ENCODE peak calls at places on chromosomes 7 and 10, in six cellular contexts. K, J, I, T, L and A are unnamed samples.
A peak's percentile ranks its signal among the peaks of the same experiment; 100 is the strongest.

GRCh38 chr7:112226701-112227276 is 20.3 kb downstream of the ZNF277 start:
- ATAC-seq in K (no peak), J (no peak), I (no peak), T (no peak), L (no peak), A (no peak)

GRCh38 chr10:73655990-73656298 is at the start of gene SYNPO2L:
- ATAC-seq in K (no peak), J (no peak), I (no peak), T (peak; percentile 11), L (no peak), A (peak; percentile 80)

GRCh38 chr7:77791336-77791735 is 6.9 kb downstream of the TMEM60 start:
- ATAC-seq in K (no peak), J (peak; percentile 68), I (no peak), T (peak; percentile 30), L (no peak), A (no peak)

GRCh38 chr7:73635428-73636200 is 11.3 kb upstream of the MLXIPL start:
- ATAC-seq in K (no peak), J (peak; percentile 35), I (no peak), T (no peak), L (peak; percentile 52), A (no peak)

GRCh38 chr7:68977709-68978108 is 620.6 kb upstream of the AUTS2 start:
- ATAC-seq in K (no peak), J (no peak), I (no peak), T (peak; percentile 69), L (no peak), A (peak; percentile 55)

GRCh38 chr7:2247141-2247985 is 5.3 kb downstream of the NUDT1 start:
- ATAC-seq in K (peak; percentile 73), J (peak; percentile 64), I (peak; percentile 39), T (no peak), L (peak; percentile 77), A (no peak)

GRCh38 chr7:148162808-148163207 is 427.8 kb upstream of the C7orf33 start:
- ATAC-seq in K (no peak), J (no peak), I (no peak), T (no peak), L (no peak), A (no peak)

GRCh38 chr10:43138757-43139241 is 554 bp downstream of the CSGALNACT2 start:
- ATAC-seq in K (peak; percentile 40), J (peak; percentile 55), I (peak; percentile 59), T (peak; percentile 36), L (peak; percentile 72), A (peak; percentile 37)

GRCh38 chr7:142420554-142421362 is 162.9 kb upstream of the PRSS58 start:
- ATAC-seq in K (peak; percentile 78), J (peak; percentile 78), I (no peak), T (no peak), L (peak; percentile 83), A (no peak)

GRCh38 chr7:157888579-157888978 is 551.8 kb downstream of the DNAJB6 start:
- ATAC-seq in K (no peak), J (no peak), I (no peak), T (no peak), L (no peak), A (no peak)

GRCh38 chr7:147245274-147245673 is 1128.7 kb downstream of the CNTNAP2 start:
- ATAC-seq in K (peak; percentile 62), J (peak; percentile 72), I (peak; percentile 81), T (peak; percentile 44), L (peak; percentile 86), A (no peak)

GRCh38 chr7:156675721-156676120 is 35.1 kb downstream of the RNF32 start:
- ATAC-seq in K (no peak), J (no peak), I (no peak), T (no peak), L (no peak), A (no peak)

GRCh38 chr7:16786257-16786656 is 18.5 kb downstream of the AGR2 start:
- ATAC-seq in K (no peak), J (no peak), I (no peak), T (no peak), L (no peak), A (no peak)

GRCh38 chr7:27793780-27794179 is 53.8 kb downstream of the TAX1BP1 start:
- ATAC-seq in K (no peak), J (no peak), I (no peak), T (no peak), L (no peak), A (no peak)

GRCh38 chr10:6299234-6299633 is 96.5 kb downstream of the PFKFB3 start:
- ATAC-seq in K (peak; percentile 90), J (peak; percentile 75), I (no peak), T (no peak), L (no peak), A (no peak)

GRCh38 chr7:16708980-16709379 is 44.6 kb upstream of the TSPAN13 start:
- ATAC-seq in K (no peak), J (peak; percentile 78), I (no peak), T (peak; percentile 87), L (peak; percentile 74), A (peak; percentile 68)

DNA sequence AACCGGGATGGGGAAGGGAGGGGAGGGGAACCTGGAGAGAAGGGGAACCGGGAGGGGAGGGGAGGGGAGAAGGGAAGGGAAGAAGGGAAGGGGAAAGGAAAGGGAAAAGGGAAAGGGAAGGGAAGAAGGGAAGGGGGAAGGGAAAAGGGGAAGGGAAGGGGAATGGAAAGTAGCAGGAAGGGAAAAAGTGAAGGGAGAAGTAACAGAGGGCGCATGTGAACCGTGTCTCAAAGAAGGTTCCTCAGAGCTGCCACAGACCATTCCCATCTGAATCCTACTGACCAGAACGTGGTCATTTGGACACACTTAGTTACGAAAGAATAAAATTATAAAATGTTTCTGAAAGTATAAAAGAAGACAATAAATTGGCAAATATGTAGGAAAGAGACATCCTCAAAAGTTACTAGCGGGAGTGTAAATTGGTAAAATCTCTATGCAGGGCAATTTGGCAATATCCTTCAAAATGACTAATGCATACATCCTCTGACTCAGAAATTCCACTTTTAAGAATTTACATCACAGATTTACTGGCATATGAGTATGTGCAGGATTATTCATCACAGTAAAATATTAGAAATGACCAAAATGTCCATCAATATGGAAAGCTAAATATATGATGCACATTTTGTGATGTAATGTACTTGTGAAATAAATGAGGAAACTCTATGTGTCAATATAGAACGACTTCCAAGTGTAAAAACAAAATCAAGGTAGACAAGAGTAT is 12.9 kb downstream of the C10orf67 start:
- ATAC-seq in K (no peak), J (no peak), I (no peak), T (no peak), L (no peak), A (no peak)
- TF ChIP-seq EP300 in K (no peak), J (no peak), I (no peak), T (no peak), L (no peak), A (no peak)

GRCh38 chr10:80196270-80196949 is 8.9 kb downstream of the ANXA11 start:
- ATAC-seq in K (peak; percentile 98), J (peak; percentile 65), I (peak; percentile 95), T (peak; percentile 42), L (no peak), A (peak; percentile 51)

GRCh38 chr10:80195046-80195574 is 10.2 kb downstream of the ANXA11 start:
- ATAC-seq in K (no peak), J (no peak), I (no peak), T (no peak), L (no peak), A (no peak)

GRCh38 chr10:80197972-80198591 is 7.3 kb downstream of the ANXA11 start:
- ATAC-seq in K (no peak), J (no peak), I (no peak), T (no peak), L (no peak), A (no peak)

GRCh38 chr10:80194373-80195045 is 10.8 kb downstream of the ANXA11 start:
- ATAC-seq in K (no peak), J (no peak), I (no peak), T (no peak), L (no peak), A (no peak)

DNA sequence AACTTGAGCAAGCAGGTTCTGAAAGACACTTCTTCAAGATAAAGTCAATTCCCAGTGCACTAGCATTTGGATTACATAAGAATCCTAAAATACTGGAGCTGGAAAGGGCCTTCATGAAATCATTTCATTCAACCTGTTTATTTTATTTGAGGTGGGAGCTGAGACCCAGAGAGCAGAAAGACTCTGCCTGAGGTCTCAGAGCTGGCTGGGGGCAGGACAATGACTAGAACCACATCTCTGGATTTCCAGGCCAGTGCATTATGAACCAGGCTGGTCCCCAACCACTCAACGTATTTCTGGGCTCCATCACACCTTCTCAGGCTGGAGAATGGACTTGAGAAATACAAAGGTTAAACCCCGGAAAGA is 8.4 kb downstream of the ANXA11 start:
- ATAC-seq in K (peak; percentile 36), J (peak; percentile 8), I (peak; percentile 16), T (no peak), L (no peak), A (no peak)
- H3K4me1 ChIP-seq in K (peaks cover 45% of the 10 kb centered on the region), J (peaks cover 77% of the 10 kb centered on the region), I (peaks cover 17% of the 10 kb centered on the region), T (peaks cover 86% of the 10 kb centered on the region), L (peaks cover 22% of the 10 kb centered on the region), A (peaks cover 14% of the 10 kb centered on the region)

DNA sequence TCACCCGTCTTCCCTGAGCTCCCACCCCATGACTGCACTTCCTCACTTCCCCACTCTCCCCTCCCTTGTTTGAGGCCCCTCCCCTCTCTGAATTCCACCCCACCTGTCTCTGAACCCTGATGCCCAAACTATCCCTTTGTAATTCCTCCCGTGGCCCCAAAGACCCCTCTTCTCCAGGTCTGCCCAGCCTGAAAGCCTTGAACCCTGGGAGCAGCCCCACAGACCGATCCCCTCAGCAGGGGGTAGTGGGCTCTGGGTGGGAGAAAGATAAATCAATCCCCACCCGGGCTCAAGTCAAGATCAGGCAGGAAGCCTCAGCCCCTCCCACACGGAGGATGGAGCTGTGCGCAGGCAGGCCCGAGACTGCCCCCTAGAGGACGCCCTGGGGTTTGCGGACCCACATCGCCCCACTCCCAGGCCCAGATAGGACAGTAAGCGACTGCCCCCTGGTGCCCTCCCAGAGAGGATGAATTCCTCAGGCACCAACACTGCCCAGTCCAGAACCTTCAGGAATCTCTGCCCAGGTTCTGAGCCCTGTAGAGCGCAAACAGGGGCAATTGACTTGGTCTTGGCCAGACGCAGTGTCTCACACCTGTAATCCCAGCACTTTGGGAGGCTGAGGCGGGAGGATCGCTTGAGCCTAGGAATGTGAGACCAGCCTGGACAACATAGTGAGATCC is 11.7 kb downstream of the HSPB1 start:
- ATAC-seq in K (peak; percentile 58), J (peak; percentile 67), I (peak; percentile 58), T (peak; percentile 88), L (peak; percentile 73), A (peak; percentile 66)
- TF ChIP-seq EP300 in K (no peak), J (no peak), I (peak; percentile 27), T (no peak), L (peak; percentile 72), A (no peak)

GRCh38 chr7:44959956-44960640 is 18.7 kb downstream of the MYO1G start:
- ATAC-seq in K (no peak), J (no peak), I (no peak), T (no peak), L (no peak), A (no peak)
- H3K4me1 ChIP-seq in K (peaks cover 8% of the 10 kb centered on the region), J (no peaks in the 10 kb centered on the region), I (peaks cover 15% of the 10 kb centered on the region), T (peaks cover 5% of the 10 kb centered on the region), L (peaks cover 34% of the 10 kb centered on the region), A (peaks cover 10% of the 10 kb centered on the region)